ENCODE peak calls at places on chromosomes 16 and 17, in eight cellular contexts. D is heart right ventricle, Z is SK-N-MC, V is AG04450, H is lower lobe of right lung, K is ovary, U is psoas muscle, S is right lobe of liver. W is an unnamed sample.

GRCh38 chr16:82987767-82988166 is 361.0 kb downstream of the CDH13 start:
- DNase-seq in D (no peak), Z (no peak), V (no peak), H (no peak), K (no peak), U (no peak), S (no peak), W (no peak)

GRCh38 chr17:34151081-34151480 is 104.0 kb upstream of the CCL2 start:
- DNase-seq in D (no peak), Z (no peak), V (no peak), H (no peak), K (no peak), U (no peak), S (no peak), W (no peak)

GRCh38 chr17:36812762-36813161 is 124.5 kb upstream of the LHX1 start:
- DNase-seq in D (no peak), Z (no peak), V (no peak), H (no peak), K (no peak), U (no peak), S (no peak), W (no peak)

GRCh38 chr16:69520413-69520799 is 45.4 kb upstream of the NFAT5 start:
- DNase-seq in D (no peak), Z (no peak), V (no peak), H (no peak), K (no peak), U (no peak), S (no peak), W (no peak)

GRCh38 chr17:49880291-49881053 is 32.6 kb upstream of the TAC4 start:
- DNase-seq in D (peak), Z (no peak), V (peak), H (peak), K (peak), U (peak), S (peak), W (peak)

GRCh38 chr17:76080207-76080933 is 1.4 kb downstream of the ZACN start:
- DNase-seq in D (no peak), Z (no peak), V (no peak), H (no peak), K (no peak), U (no peak), S (peak), W (no peak)

GRCh38 chr17:73750975-73751374 is 106.7 kb upstream of the SDK2 start:
- DNase-seq in D (no peak), Z (no peak), V (no peak), H (no peak), K (no peak), U (no peak), S (peak), W (no peak)

GRCh38 chr16:14618566-14618965 is 11.5 kb downstream of the PARN start:
- DNase-seq in D (no peak), Z (no peak), V (no peak), H (no peak), K (no peak), U (no peak), S (no peak), W (no peak)

GRCh38 chr17:42472709-42473521 is 14.2 kb downstream of the ATP6V0A1 start:
- DNase-seq in D (no peak), Z (no peak), V (peak), H (no peak), K (no peak), U (no peak), S (no peak), W (no peak)

DNA sequence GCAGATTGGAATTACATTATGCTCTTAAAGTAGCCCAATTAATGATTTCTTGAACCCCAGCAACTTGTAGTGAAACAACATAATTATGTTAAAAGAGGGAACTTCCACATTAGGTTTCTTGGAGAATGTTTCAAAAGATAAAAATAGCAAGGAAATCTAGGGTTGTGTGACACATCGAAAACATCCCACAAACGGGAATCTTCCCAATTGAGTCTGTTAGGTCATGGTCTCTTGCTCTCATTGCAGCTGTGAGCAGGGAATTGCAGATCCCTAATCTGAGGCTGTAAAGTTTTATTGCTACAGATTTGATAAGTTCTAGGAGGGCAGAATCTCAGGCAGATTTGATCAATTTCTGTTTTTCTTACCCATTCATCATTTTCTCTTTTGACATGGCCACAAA is 6.7 kb upstream of the LPO start:
- DNase-seq in D (no peak), Z (no peak), V (no peak), H (no peak), K (no peak), U (no peak), S (no peak), W (no peak)
- H3K4me3 ChIP-seq in D (no peak), Z (no peak), V (no peak), H (no peak), K (no peak), U (no peak), S (no peak), W (no peak)

GRCh38 chr17:72717276-72717675 is 375.2 kb downstream of the SLC39A11 start:
- DNase-seq in D (no peak), Z (no peak), V (no peak), H (no peak), K (no peak), U (no peak), S (no peak), W (no peak)

GRCh38 chr17:72720494-72720825 is 372.0 kb downstream of the SLC39A11 start:
- DNase-seq in D (no peak), Z (no peak), V (no peak), H (no peak), K (no peak), U (no peak), S (no peak), W (no peak)

GRCh38 chr17:72717676-72718075 is 374.8 kb downstream of the SLC39A11 start:
- DNase-seq in D (no peak), Z (no peak), V (no peak), H (no peak), K (no peak), U (no peak), S (no peak), W (no peak)

GRCh38 chr17:72719582-72720493 is 372.6 kb downstream of the SLC39A11 start:
- DNase-seq in D (no peak), Z (no peak), V (no peak), H (no peak), K (no peak), U (no peak), S (no peak), W (no peak)

GRCh38 chr17:72719206-72719581 is 373.3 kb downstream of the SLC39A11 start:
- DNase-seq in D (no peak), Z (no peak), V (no peak), H (no peak), K (no peak), U (no peak), S (no peak), W (no peak)
- H3K4me3 ChIP-seq in D (no peak), Z (no peak), V (no peak), H (no peak), K (no peak), U (no peak), S (no peak), W (no peak)

DNA sequence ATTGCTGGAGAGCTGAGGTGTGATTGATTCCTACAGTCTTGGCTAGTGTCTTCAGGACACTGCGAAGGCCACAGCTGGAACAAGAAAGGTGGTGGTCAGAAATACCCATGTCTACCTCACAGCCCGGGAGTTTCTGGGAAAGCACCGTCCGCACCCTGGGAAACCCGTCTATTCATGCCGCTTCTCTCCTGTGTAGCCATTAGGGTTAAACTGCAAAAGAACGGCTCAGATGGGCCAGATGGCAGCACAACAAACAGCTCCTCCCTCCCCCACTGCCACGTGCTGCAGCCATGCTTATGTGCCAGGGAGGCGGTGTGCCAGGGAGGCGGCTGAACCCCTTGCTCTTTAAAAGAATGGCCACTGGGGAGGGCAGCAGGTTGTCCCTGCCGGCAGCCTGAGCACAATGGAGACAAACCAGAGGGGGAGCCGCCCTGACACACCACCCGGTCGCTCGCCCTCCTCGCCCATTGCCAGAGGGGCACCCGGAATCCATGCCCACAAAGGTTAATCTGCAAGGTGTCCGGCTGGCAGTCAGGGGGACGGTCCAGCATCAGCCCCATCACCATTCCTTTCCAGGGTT is 65.2 kb downstream of the CYTH1 start:
- DNase-seq in D (peak), Z (no peak), V (no peak), H (peak), K (peak), U (peak), S (peak), W (peak)
- H3K4me3 ChIP-seq in D (peak), Z (no peak), V (peak), H (peak), K (peak), U (peak), S (peak), W (peak)

GRCh38 chr16:4011225-4011939 is 104.9 kb downstream of the ADCY9 start:
- DNase-seq in D (no peak), Z (no peak), V (no peak), H (peak), K (no peak), U (no peak), S (no peak), W (no peak)
- H3K4me3 ChIP-seq in D (no peak), Z (peak), V (no peak), H (peak), K (no peak), U (no peak), S (peak), W (no peak)

GRCh38 chr17:21285164-21286065 is 904 bp downstream of the MAP2K3 start:
- DNase-seq in D (no peak), Z (no peak), V (no peak), H (no peak), K (peak), U (peak), S (no peak), W (peak)

GRCh38 chr17:21284319-21285163 is at the start of gene MAP2K3:
- DNase-seq in D (peak), Z (no peak), V (peak), H (peak), K (peak), U (peak), S (peak), W (peak)

GRCh38 chr17:21283482-21284318 is 811 bp upstream of the MAP2K3 start:
- DNase-seq in D (no peak), Z (no peak), V (no peak), H (no peak), K (peak), U (peak), S (peak), W (peak)

GRCh38 chr17:21282231-21282630 is 2.3 kb upstream of the MAP2K3 start:
- DNase-seq in D (no peak), Z (no peak), V (peak), H (no peak), K (no peak), U (peak), S (no peak), W (peak)

DNA sequence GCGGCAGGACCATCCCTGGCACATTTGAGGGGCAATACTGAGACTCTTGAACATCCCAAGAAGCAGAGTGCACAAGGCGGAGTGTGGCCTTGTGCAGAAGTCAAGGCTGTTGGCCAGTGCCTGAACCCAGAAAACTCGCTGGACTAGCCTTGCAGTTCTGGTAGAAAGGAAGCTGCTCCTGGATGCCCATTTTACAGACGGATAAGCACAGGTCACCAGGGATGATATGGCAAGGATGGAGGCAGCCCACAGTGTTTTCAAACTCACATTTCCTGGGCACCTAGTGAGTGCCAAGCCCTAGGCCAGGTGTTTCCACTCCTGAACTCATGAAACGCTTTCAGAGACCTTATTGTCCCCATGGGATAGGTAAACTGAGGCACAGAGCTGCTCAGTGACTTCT is 1.7 kb upstream of the MAP2K3 start:
- DNase-seq in D (no peak), Z (no peak), V (no peak), H (no peak), K (no peak), U (no peak), S (no peak), W (no peak)
- H3K4me3 ChIP-seq in D (no peak), Z (no peak), V (no peak), H (no peak), K (no peak), U (no peak), S (no peak), W (no peak)

GRCh38 chr17:30816165-30816564 is 8.3 kb downstream of the CRLF3 start:
- DNase-seq in D (no peak), Z (no peak), V (no peak), H (no peak), K (no peak), U (no peak), S (no peak), W (no peak)

GRCh38 chr17:30821751-30822723 is 2.5 kb downstream of the CRLF3 start:
- DNase-seq in D (no peak), Z (no peak), V (no peak), H (no peak), K (no peak), U (no peak), S (no peak), W (no peak)

GRCh38 chr17:30824002-30824355 is 513 bp downstream of the CRLF3 start:
- DNase-seq in D (peak), Z (no peak), V (no peak), H (no peak), K (peak), U (peak), S (no peak), W (no peak)

GRCh38 chr17:30823425-30823824 is 1.1 kb downstream of the CRLF3 start:
- DNase-seq in D (no peak), Z (no peak), V (no peak), H (no peak), K (no peak), U (no peak), S (no peak), W (no peak)

GRCh38 chr17:30819941-30820705 is 4.4 kb downstream of the CRLF3 start:
- DNase-seq in D (no peak), Z (no peak), V (no peak), H (no peak), K (no peak), U (no peak), S (no peak), W (no peak)
- H3K4me3 ChIP-seq in D (no peak), Z (no peak), V (no peak), H (peak), K (no peak), U (peak), S (no peak), W (no peak)

GRCh38 chr17:18246880-18247612 is 11.5 kb downstream of the FLII start:
- DNase-seq in D (peak), Z (no peak), V (no peak), H (peak), K (peak), U (peak), S (no peak), W (no peak)
- H3K4me3 ChIP-seq in D (peak), Z (no peak), V (no peak), H (peak), K (no peak), U (no peak), S (no peak), W (no peak)

GRCh38 chr16:51767564-51767963 is 616.5 kb upstream of the SALL1 start:
- DNase-seq in D (no peak), Z (no peak), V (no peak), H (no peak), K (no peak), U (no peak), S (no peak), W (no peak)
- H3K4me3 ChIP-seq in D (no peak), Z (no peak), V (no peak), H (no peak), K (no peak), U (no peak), S (no peak), W (no peak)

W was measured in aorta.